ENCODE peak calls at places on chromosomes 1 and 21, in eight cellular contexts. C is psoas muscle; O is HCT116; X is astrocyte; R is CD8-positive, alpha-beta memory T cell; A is heart right ventricle; P is H1; K is Karpas-422. J is an unnamed sample. For H3K9me3, the result is how much of the 10 kb centered on the place peaks cover.

GRCh38 chr1:19758227-19758830 is 41.4 kb downstream of the TMCO4 start:
- DNase-seq in C (no peak), O (peak), X (peak), R (no peak), A (no peak), P (no peak), K (no peak), J (peak)

GRCh38 chr1:47662068-47662467 is 224.2 kb downstream of the FOXD2 start:
- DNase-seq in C (no peak), O (no peak), X (no peak), R (no peak), A (no peak), P (no peak), K (no peak), J (no peak)

GRCh38 chr1:17149771-17150170 is 30.5 kb upstream of the PADI2 start:
- DNase-seq in C (no peak), O (no peak), X (no peak), R (no peak), A (no peak), P (no peak), K (no peak), J (no peak)

GRCh38 chr1:19053486-19053885 is 97.0 kb upstream of the IFFO2 start:
- DNase-seq in C (no peak), O (no peak), X (no peak), R (no peak), A (no peak), P (no peak), K (no peak), J (no peak)

GRCh38 chr1:13790290-13791035 is 90.5 kb downstream of the PRDM2 start:
- DNase-seq in C (no peak), O (no peak), X (no peak), R (no peak), A (no peak), P (no peak), K (no peak), J (no peak)

GRCh38 chr21:42080788-42081083 is 9.6 kb downstream of the UMODL1 start:
- DNase-seq in C (no peak), O (no peak), X (peak), R (no peak), A (no peak), P (no peak), K (no peak), J (no peak)

GRCh38 chr1:203898458-203899244 is 37.3 kb downstream of the SNRPE start:
- DNase-seq in C (no peak), O (no peak), X (no peak), R (no peak), A (no peak), P (no peak), K (no peak), J (no peak)

GRCh38 chr1:181551249-181551648 is 67.9 kb downstream of the CACNA1E start:
- DNase-seq in C (no peak), O (no peak), X (peak), R (no peak), A (no peak), P (no peak), K (no peak), J (no peak)

GRCh38 chr1:89262643-89263042 is 10.0 kb downstream of the GBP5 start:
- DNase-seq in C (no peak), O (no peak), X (peak), R (no peak), A (no peak), P (no peak), K (no peak), J (no peak)

GRCh38 chr1:233364026-233364425 is 36.5 kb downstream of the MAP3K21 start:
- DNase-seq in C (no peak), O (no peak), X (no peak), R (no peak), A (no peak), P (no peak), K (no peak), J (no peak)

GRCh38 chr1:1032428-1032827 is 12.5 kb downstream of the AGRN start:
- DNase-seq in C (no peak), O (no peak), X (no peak), R (no peak), A (no peak), P (no peak), K (no peak), J (no peak)

GRCh38 chr1:81391100-81391828 is 409.5 kb upstream of the ADGRL2 start:
- DNase-seq in C (no peak), O (no peak), X (no peak), R (no peak), A (no peak), P (no peak), K (no peak), J (no peak)

GRCh38 chr1:115630342-115630741 is 11.4 kb upstream of the VANGL1 start:
- DNase-seq in C (no peak), O (no peak), X (no peak), R (no peak), A (no peak), P (no peak), K (no peak), J (no peak)

GRCh38 chr1:215052656-215053055 is 29.9 kb upstream of the KCNK2 start:
- DNase-seq in C (no peak), O (no peak), X (peak), R (no peak), A (no peak), P (no peak), K (no peak), J (no peak)

GRCh38 chr1:43978551-43979260 is at the start of gene B4GALT2:
- DNase-seq in C (peak), O (no peak), X (no peak), R (peak), A (peak), P (no peak), K (peak), J (peak)

GRCh38 chr1:70441392-70442035 is 30.4 kb downstream of the CTH start:
- DNase-seq in C (no peak), O (no peak), X (no peak), R (no peak), A (no peak), P (no peak), K (no peak), J (no peak)

GRCh38 chr1:22556391-22557104 is 6.7 kb upstream of the EPHA8 start:
- DNase-seq in C (no peak), O (no peak), X (no peak), R (no peak), A (no peak), P (peak), K (no peak), J (no peak)

GRCh38 chr1:213374369-213374768 is 323.3 kb downstream of the RPS6KC1 start:
- DNase-seq in C (peak), O (peak), X (peak), R (peak), A (peak), P (peak), K (peak), J (no peak)

GRCh38 chr1:226215239-226215638 is 8.2 kb upstream of the MIXL1 start:
- DNase-seq in C (no peak), O (no peak), X (no peak), R (no peak), A (no peak), P (no peak), K (peak), J (no peak)

GRCh38 chr1:176795929-176796328 is 333.0 kb downstream of the PAPPA2 start:
- DNase-seq in C (no peak), O (no peak), X (no peak), R (no peak), A (no peak), P (no peak), K (no peak), J (no peak)

GRCh38 chr1:40162791-40163441 is 1.7 kb downstream of the RLF start:
- DNase-seq in C (no peak), O (no peak), X (peak), R (no peak), A (no peak), P (no peak), K (no peak), J (no peak)

GRCh38 chr1:156295391-156295947 is at the start of gene GLMP:
- DNase-seq in C (peak), O (peak), X (peak), R (peak), A (peak), P (no peak), K (peak), J (no peak)

GRCh38 chr1:230141002-230141648 is 74.1 kb downstream of the GALNT2 start:
- DNase-seq in C (no peak), O (no peak), X (peak), R (no peak), A (no peak), P (no peak), K (no peak), J (no peak)

GRCh38 chr1:31400393-31400792 is 12.6 kb upstream of the SERINC2 start:
- DNase-seq in C (no peak), O (no peak), X (no peak), R (no peak), A (no peak), P (no peak), K (no peak), J (no peak)

GRCh38 chr1:173330149-173330951 is 123.2 kb upstream of the TNFSF4 start:
- DNase-seq in C (no peak), O (no peak), X (peak), R (no peak), A (no peak), P (no peak), K (no peak), J (no peak)

GRCh38 chr1:46224966-46225365 is 21.8 kb downstream of the LURAP1 start:
- DNase-seq in C (no peak), O (no peak), X (no peak), R (no peak), A (no peak), P (no peak), K (no peak), J (no peak)

GRCh38 chr1:40692429-40692905 is 963 bp downstream of the NFYC start:
- DNase-seq in C (no peak), O (no peak), X (peak), R (no peak), A (no peak), P (no peak), K (no peak), J (no peak)

GRCh38 chr1:150544204-150544603 is 5.0 kb upstream of the ADAMTSL4 start:
- DNase-seq in C (no peak), O (no peak), X (no peak), R (no peak), A (no peak), P (no peak), K (no peak), J (no peak)

DNA sequence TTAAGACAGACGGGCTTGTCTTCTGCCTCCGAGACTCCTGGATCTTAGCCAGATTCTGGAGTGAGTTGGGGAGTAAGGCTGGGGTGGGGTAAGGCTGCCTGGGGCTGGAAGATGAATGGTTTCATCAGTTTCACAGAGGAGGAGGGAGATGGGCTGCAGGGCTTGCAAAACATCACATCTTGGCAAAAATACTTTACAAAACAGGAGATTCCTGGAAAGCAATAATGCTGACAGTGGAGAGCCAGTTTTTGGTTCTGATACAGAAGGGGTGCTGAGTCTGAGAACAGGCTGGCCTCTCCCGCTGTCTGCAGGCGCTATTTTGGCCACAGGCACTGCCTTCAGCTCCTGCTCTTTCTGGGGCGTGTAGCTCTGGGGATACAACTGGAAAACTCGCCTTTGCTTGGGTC is 83.4 kb upstream of the KCNE2 start:
- DNase-seq in C (peak), O (no peak), X (no peak), R (no peak), A (peak), P (no peak), K (no peak), J (no peak)
- H3K27ac ChIP-seq in C (no peak), O (no peak), X (no peak), R (no peak), A (no peak), P (no peak), K (no peak), J (no peak)

DNA sequence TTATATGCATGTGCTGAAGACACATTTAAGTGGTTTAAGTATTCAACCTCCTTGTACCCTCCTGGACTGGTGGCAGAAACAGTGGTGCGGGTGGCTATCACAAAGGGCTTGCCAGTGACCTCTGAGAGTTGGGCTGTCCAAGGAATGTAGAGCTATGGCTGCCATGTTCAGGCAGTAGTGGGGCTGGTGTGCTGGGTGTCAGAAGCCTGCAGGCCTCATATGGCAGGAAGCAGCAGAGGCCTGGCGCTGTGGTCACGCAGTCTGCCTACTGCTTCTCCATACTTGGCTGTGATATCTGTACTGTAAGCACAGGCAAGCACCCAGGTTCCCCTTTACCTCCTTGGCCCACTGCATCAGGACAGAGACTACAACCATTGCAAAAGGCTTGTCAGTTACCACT is 870.0 kb downstream of the LRRIQ3 start:
- DNase-seq in C (no peak), O (no peak), X (no peak), R (no peak), A (no peak), P (no peak), K (no peak), J (no peak)
- H3K9me3 ChIP-seq in C (under half), O (under half), X (under half), R (under half), A (under half), P (under half), K (under half), J (under half)

DNA sequence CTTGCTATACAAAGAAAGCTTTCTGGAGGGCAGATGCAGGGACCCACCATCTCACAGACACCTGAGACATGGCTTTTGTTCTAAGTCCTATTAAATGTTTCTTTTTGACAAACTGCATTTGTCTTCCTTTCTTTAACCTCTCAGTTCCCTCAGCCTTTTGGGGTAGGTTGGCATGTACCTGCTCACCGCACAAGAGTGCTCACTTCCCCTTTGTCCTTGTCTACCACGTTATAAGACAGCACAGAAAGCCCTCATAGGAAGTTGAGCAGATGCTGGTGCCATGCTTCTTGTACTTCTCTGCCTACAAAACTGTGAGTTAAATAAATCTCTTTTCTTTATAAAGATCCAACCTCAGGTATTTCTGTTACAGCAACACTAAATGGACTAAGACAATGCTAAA is 31.9 kb upstream of the RGS21 start:
- DNase-seq in C (no peak), O (no peak), X (no peak), R (no peak), A (no peak), P (no peak), K (peak), J (no peak)
- H3K27ac ChIP-seq in C (no peak), O (no peak), X (no peak), R (no peak), A (no peak), P (no peak), K (no peak), J (no peak)

GRCh38 chr1:49544615-49545014 is 479.1 kb downstream of the AGBL4 start:
- DNase-seq in C (no peak), O (no peak), X (no peak), R (no peak), A (no peak), P (no peak), K (no peak), J (no peak)

GRCh38 chr1:49541096-49541752 is 482.5 kb downstream of the AGBL4 start:
- DNase-seq in C (no peak), O (no peak), X (no peak), R (no peak), A (no peak), P (no peak), K (no peak), J (no peak)
- H3K9me3 ChIP-seq in C (under half), O (under half), X (under half), R (under half), A (under half), P (half or more), K (under half), J (under half)

GRCh38 chr1:54391450-54392071 is 14.6 kb downstream of the SSBP3 start:
- DNase-seq in C (no peak), O (no peak), X (no peak), R (no peak), A (no peak), P (no peak), K (no peak), J (no peak)
- H3K27ac ChIP-seq in C (peak), O (no peak), X (no peak), R (no peak), A (no peak), P (no peak), K (no peak), J (no peak)

DNA sequence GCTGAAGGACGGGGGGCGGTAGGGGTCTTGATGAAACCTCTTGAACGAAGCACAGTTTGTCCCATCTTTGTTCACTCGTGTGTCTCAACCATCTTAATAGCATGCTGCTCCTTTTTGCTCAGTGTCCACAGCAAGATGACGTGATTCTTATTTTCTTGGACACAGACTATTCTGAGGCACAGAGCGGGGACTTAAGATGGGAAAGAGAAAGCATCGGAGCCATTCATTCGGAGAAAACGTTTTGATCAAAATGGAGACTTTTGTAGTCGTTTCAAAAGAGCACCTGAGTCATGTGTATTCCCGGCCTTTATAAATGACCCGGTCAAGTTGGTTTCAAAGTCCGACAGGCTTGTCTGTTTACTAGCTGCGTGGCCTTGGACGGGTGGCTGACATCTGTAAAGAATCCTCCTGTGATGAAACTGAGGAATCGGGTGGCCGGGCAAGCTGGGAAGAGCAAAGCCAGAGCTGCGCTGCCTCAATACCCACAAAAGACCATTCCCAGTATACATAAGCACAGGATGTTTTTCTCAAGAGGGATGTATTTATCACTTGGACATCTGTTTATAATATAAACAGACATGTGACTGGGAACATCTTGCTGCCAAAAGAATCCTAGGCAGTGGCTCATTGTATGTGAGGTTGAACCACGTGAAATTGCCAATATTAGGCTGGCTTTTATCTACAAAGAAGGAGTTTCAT is 18.5 kb downstream of the ETS2 start:
- DNase-seq in C (no peak), O (no peak), X (peak), R (no peak), A (no peak), P (no peak), K (no peak), J (no peak)
- H3K9me3 ChIP-seq in C (under half), O (under half), X (under half), R (under half), A (under half), P (under half), K (under half), J (under half)

GRCh38 chr1:223820976-223821375 is 24.8 kb downstream of the TP53BP2 start:
- DNase-seq in C (no peak), O (no peak), X (no peak), R (no peak), A (no peak), P (no peak), K (no peak), J (no peak)
- H3K27ac ChIP-seq in C (peak), O (no peak), X (no peak), R (no peak), A (peak), P (no peak), K (no peak), J (peak)

DNA sequence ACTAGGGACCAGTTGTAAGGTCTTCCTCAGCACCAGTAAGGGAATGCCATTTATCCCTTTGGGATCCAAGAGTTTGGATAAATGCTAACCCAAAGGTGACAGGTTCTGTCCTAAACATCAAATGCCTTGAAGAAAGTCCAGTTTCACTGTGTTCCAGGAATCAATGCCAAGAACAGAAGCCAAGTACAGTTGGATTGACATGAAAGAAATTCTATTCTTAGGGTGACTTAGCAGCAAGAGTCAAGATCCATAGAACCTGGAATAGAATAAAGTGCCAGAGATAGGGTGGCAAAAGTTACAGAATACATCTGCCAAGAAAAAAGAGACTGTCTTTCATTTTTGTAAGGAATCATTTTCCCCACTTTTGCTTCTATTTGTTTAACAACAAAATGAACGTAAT is 94.9 kb upstream of the ADAMTS5 start:
- DNase-seq in C (no peak), O (no peak), X (no peak), R (no peak), A (no peak), P (no peak), K (no peak), J (no peak)
- H3K9me3 ChIP-seq in C (under half), O (under half), X (under half), R (under half), A (under half), P (under half), K (under half), J (under half)

J was measured in PC-9.